ENCODE peak calls at places on chromosome 13, in five cellular contexts. G is effector memory CD4-positive, alpha-beta T cell; I is tibial artery; E is breast epithelium; F is pancreas. A is an unnamed sample. For H3K36me3, the result is how much of the 10 kb centered on the place peaks cover.

GRCh38 chr13:50375792-50376191 is 360.5 kb downstream of the KCNRG start:
- DNase-seq in G (no peak), I (no peak), E (no peak), F (no peak), A (no peak)

GRCh38 chr13:106599875-106600797 is 32.2 kb upstream of the ARGLU1 start:
- DNase-seq in G (no peak), I (no peak), E (no peak), F (no peak), A (no peak)

GRCh38 chr13:33109319-33109718 is 93.1 kb downstream of the KL start:
- DNase-seq in G (no peak), I (no peak), E (no peak), F (no peak), A (no peak)

GRCh38 chr13:33953781-33954180 is 135.8 kb downstream of the RFC3 start:
- DNase-seq in G (no peak), I (no peak), E (no peak), F (no peak), A (no peak)

GRCh38 chr13:99045396-99045795 is 67.5 kb upstream of the DOCK9 start:
- DNase-seq in G (no peak), I (no peak), E (no peak), F (no peak), A (no peak)

GRCh38 chr13:57624565-57625435 is 6.7 kb upstream of the PCDH17 start:
- DNase-seq in G (no peak), I (peak), E (no peak), F (peak), A (peak)

GRCh38 chr13:109381546-109382180 is 404.7 kb downstream of the IRS2 start:
- DNase-seq in G (no peak), I (no peak), E (no peak), F (no peak), A (no peak)

GRCh38 chr13:50081106-50081898 is 66.1 kb downstream of the KCNRG start:
- DNase-seq in G (peak), I (peak), E (no peak), F (peak), A (peak)

GRCh38 chr13:105971312-105971711 is 564.1 kb downstream of the EFNB2 start:
- DNase-seq in G (no peak), I (no peak), E (no peak), F (no peak), A (peak)

DNA sequence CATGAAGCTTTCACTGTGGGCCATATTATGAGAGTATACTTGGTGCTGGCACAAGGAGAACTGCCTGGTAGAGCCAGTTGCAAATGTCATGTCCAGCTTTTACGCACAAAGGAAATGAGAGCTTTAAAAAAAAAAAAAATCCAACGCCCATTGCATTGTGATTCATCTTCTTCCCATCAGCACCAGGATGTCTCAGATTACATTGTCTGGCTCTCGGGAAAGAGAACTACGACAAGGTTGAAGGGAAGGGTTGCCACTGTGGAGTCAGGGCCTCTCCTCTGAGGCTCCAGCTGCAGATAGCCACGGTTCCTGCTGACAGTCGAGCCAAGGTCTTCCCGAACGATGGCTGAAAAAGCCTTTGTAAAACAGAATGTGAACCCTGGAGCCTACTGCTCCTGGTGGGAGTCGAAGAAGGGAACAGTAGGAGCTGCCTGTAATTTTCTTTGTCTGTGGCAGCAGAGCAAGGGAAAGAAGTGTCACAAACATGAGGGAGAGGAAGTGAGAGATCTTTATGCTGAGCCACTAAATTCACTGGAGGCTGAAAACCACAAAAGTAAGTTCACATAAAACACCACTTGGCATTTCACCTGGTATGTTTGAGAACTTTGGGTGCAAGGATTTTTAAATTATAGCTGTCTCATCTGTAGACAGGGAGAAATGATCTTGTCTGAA is 704.7 kb downstream of the DIAPH3 start:
- DNase-seq in G (no peak), I (no peak), E (no peak), F (no peak), A (peak)
- H3K27ac ChIP-seq in G (no peak), I (no peak), E (peak), F (no peak), A (peak)

DNA sequence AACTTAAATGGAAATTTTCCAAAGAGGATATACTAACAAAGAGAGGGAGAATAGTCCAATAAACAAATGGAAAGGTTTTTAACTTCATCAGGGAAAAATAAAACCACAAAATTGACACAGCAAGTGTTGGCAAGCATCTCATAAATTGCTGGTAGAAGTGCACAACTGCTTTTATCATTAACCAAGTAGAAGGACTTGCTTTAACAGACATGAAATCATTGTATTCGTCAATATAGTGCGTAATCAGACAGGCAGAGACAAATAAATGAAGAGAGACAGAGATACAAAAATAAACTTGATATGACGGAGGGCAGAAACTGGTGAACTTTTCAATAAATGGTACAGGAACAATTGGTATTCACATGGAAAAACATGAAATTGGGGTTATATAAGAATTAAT is 7.4 kb downstream of the TGDS start:
- DNase-seq in G (no peak), I (no peak), E (no peak), F (no peak), A (no peak)
- H3K36me3 ChIP-seq in G (under half), I (under half), E (under half), F (under half), A (under half)

GRCh38 chr13:40981361-40981760 is 37.8 kb downstream of the ELF1 start:
- DNase-seq in G (no peak), I (no peak), E (no peak), F (no peak), A (peak)

GRCh38 chr13:40983725-40984669 is 35.1 kb downstream of the ELF1 start:
- DNase-seq in G (no peak), I (no peak), E (no peak), F (no peak), A (no peak)

GRCh38 chr13:40983269-40983668 is 35.8 kb downstream of the ELF1 start:
- DNase-seq in G (no peak), I (no peak), E (no peak), F (no peak), A (peak)

GRCh38 chr13:40981949-40982348 is 37.2 kb downstream of the ELF1 start:
- DNase-seq in G (no peak), I (no peak), E (no peak), F (no peak), A (no peak)

GRCh38 chr13:40982772-40983171 is 36.3 kb downstream of the ELF1 start:
- DNase-seq in G (peak), I (peak), E (no peak), F (peak), A (peak)
- H3K27ac ChIP-seq in G (peak), I (peak), E (peak), F (peak), A (peak)

DNA sequence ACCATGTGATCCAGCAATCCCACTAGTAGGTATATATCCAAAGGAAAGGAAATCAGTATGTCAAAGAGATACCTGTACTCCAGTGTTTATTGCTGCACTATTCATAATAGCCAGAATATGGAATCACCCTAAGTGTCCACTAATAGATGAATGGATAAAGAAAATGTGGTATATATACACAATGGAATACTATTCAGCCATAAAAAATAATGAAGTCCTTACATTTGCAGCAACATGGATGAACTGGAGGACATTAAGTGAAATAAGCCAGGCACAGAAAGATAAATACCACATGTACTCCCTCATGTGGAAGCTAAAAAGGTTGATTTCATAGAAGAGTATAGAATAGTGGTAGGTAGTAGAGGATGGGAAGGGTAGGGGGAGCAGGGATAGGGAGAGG is 23.5 kb downstream of the BORA start:
- DNase-seq in G (no peak), I (no peak), E (no peak), F (no peak), A (no peak)
- H3K36me3 ChIP-seq in G (under half), I (under half), E (under half), F (under half), A (half or more)

DNA sequence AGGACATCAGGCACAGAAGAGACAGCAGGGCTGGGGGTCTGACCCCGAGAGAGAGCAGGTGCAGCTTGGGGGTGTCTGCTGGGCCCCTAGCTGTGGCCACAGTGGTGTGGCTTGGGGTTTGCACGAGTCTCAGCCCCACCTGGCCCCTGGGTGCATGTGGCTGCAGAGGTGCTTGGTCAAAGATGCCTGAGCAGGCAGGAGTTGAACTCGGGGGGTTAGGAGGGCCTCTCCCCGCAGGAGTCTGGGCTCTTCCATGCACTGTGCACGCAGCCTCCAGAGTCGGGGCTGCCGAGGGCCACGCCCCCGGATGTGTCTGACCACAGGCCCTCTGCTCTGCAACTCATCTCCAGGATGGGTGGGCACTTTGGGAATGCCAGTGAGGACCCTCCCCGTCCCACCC is 91.5 kb upstream of the MCF2L start:
- DNase-seq in G (no peak), I (no peak), E (no peak), F (no peak), A (no peak)
- H3K27ac ChIP-seq in G (no peak), I (no peak), E (no peak), F (no peak), A (no peak)

A was measured in SJCRH30.